ENCODE peak calls at places on chromosome 14, in five cellular contexts. One of them, this sample, is unnamed.

GRCh38 chr14:61342486-61342885 is 21.1 kb downstream of the PRKCH start:
- DNase-seq in NCI-H187: no peak
- DNase-seq in MM.1S: no peak
- DNase-seq in NCI-H1105 treated with DMSO at 0.1 percent for 48 hours: no peak
- DNase-seq in retina: no peak
- DNase-seq in this sample: no peak

GRCh38 chr14:56100556-56100955 is 17.7 kb upstream of the PELI2 start:
- DNase-seq in NCI-H187: no peak
- DNase-seq in MM.1S: no peak
- DNase-seq in NCI-H1105 treated with DMSO at 0.1 percent for 48 hours: no peak
- DNase-seq in retina: no peak
- DNase-seq in this sample: no peak

GRCh38 chr14:102120888-102121287 is 18.8 kb upstream of the WDR20 start:
- DNase-seq in NCI-H187: no peak
- DNase-seq in MM.1S: no peak
- DNase-seq in NCI-H1105 treated with DMSO at 0.1 percent for 48 hours: no peak
- DNase-seq in retina: no peak
- DNase-seq in this sample: no peak

GRCh38 chr14:105468621-105469241 is 5.9 kb upstream of the CRIP2 start:
- DNase-seq in NCI-H187: no peak
- DNase-seq in MM.1S: no peak
- DNase-seq in NCI-H1105 treated with DMSO at 0.1 percent for 48 hours: no peak
- DNase-seq in retina: no peak
- DNase-seq in this sample: no peak

GRCh38 chr14:92716131-92716530 is 32.3 kb downstream of the LGMN start:
- DNase-seq in NCI-H187: no peak
- DNase-seq in MM.1S: no peak
- DNase-seq in NCI-H1105 treated with DMSO at 0.1 percent for 48 hours: no peak
- DNase-seq in retina: no peak
- DNase-seq in this sample: no peak

GRCh38 chr14:99327458-99328250 is 55.7 kb upstream of the BCL11B start:
- DNase-seq in NCI-H187: no peak
- DNase-seq in MM.1S: no peak
- DNase-seq in NCI-H1105 treated with DMSO at 0.1 percent for 48 hours: no peak
- DNase-seq in retina: no peak
- DNase-seq in this sample: no peak

GRCh38 chr14:63893701-63894458 is 41.1 kb downstream of the SYNE2 start:
- DNase-seq in NCI-H187: no peak
- DNase-seq in MM.1S: no peak
- DNase-seq in NCI-H1105 treated with DMSO at 0.1 percent for 48 hours: no peak
- DNase-seq in retina: no peak
- DNase-seq in this sample: no peak

GRCh38 chr14:100615736-100616695 is 28.8 kb upstream of the BEGAIN start:
- DNase-seq in NCI-H187: no peak
- DNase-seq in MM.1S: no peak
- DNase-seq in NCI-H1105 treated with DMSO at 0.1 percent for 48 hours: no peak
- DNase-seq in retina: no peak
- DNase-seq in this sample: no peak

GRCh38 chr14:80523518-80524117 is 312.3 kb upstream of the DIO2 start:
- DNase-seq in NCI-H187: no peak
- DNase-seq in MM.1S: no peak
- DNase-seq in NCI-H1105 treated with DMSO at 0.1 percent for 48 hours: no peak
- DNase-seq in retina: no peak
- DNase-seq in this sample: no peak

GRCh38 chr14:42710071-42710470 is 1103.4 kb downstream of the LRFN5 start:
- DNase-seq in NCI-H187: no peak
- DNase-seq in MM.1S: no peak
- DNase-seq in NCI-H1105 treated with DMSO at 0.1 percent for 48 hours: no peak
- DNase-seq in retina: no peak
- DNase-seq in this sample: no peak

GRCh38 chr14:37232907-37233481 is 35.3 kb downstream of the MIPOL1 start:
- DNase-seq in NCI-H187: peak
- DNase-seq in MM.1S: peak
- DNase-seq in NCI-H1105 treated with DMSO at 0.1 percent for 48 hours: peak
- DNase-seq in retina: peak
- DNase-seq in this sample: peak

GRCh38 chr14:24298892-24299254 is 707 bp downstream of the DHRS1 start:
- DNase-seq in NCI-H187: no peak
- DNase-seq in MM.1S: no peak
- DNase-seq in NCI-H1105 treated with DMSO at 0.1 percent for 48 hours: no peak
- DNase-seq in retina: no peak
- DNase-seq in this sample: no peak

GRCh38 chr14:73758392-73759182 is 44.4 kb upstream of the PNMA1 start:
- DNase-seq in NCI-H187: peak
- DNase-seq in MM.1S: peak
- DNase-seq in NCI-H1105 treated with DMSO at 0.1 percent for 48 hours: peak
- DNase-seq in retina: peak
- DNase-seq in this sample: peak

GRCh38 chr14:54360667-54361066 is 36.1 kb upstream of the CDKN3 start:
- DNase-seq in NCI-H187: no peak
- DNase-seq in MM.1S: no peak
- DNase-seq in NCI-H1105 treated with DMSO at 0.1 percent for 48 hours: no peak
- DNase-seq in retina: no peak
- DNase-seq in this sample: no peak

GRCh38 chr14:66066991-66067788 is 419.0 kb upstream of the CCDC196 start:
- DNase-seq in NCI-H187: peak
- DNase-seq in MM.1S: no peak
- DNase-seq in NCI-H1105 treated with DMSO at 0.1 percent for 48 hours: no peak
- DNase-seq in retina: peak
- DNase-seq in this sample: no peak

This sample was measured in NCI-H510A.